ENCODE peak calls at places on chromosomes 4 and X, in six cellular contexts. K is lung, G is Peyer's patch, D is heart right ventricle, Y is fibroblast of the aortic adventitia, R is HFFc6. C is an unnamed sample.

GRCh38 chr4:71732066-71732465 is 51.8 kb downstream of the GC start:
- DNase-seq in D (no peak), Y (no peak), G (no peak), K (no peak), R (peak), C (no peak)

GRCh38 chr4:85408326-85408725 is 66.6 kb upstream of the ARHGAP24 start:
- DNase-seq in Y (no peak), R (no peak), D (no peak), G (no peak), K (no peak), C (no peak)

GRCh38 chr4:149293233-149293632 is 522.4 kb downstream of the IQCM start:
- DNase-seq in Y (peak), D (no peak), K (no peak), G (no peak), R (no peak), C (no peak)

GRCh38 chrX:49171752-49172279 is at the start of gene PLP2:
- DNase-seq in K (peak), G (peak), Y (peak), D (peak), R (peak), C (peak)

GRCh38 chr4:152255437-152255836 is 280.5 kb downstream of the FBXW7 start:
- DNase-seq in G (no peak), Y (no peak), K (no peak), R (no peak), D (no peak), C (peak)

GRCh38 chr4:180664766-180665368 is 1578.3 kb upstream of the TENM3 start:
- DNase-seq in R (peak), D (no peak), Y (peak), G (no peak), K (peak), C (peak)

GRCh38 chr4:94457692-94458106 is 6.0 kb downstream of the PDLIM5 start:
- DNase-seq in K (no peak), G (no peak), Y (no peak), D (no peak), R (no peak), C (peak)

GRCh38 chr4:165715989-165716388 is 157.0 kb upstream of the TLL1 start:
- DNase-seq in Y (peak), G (no peak), K (no peak), D (no peak), R (no peak), C (peak)

GRCh38 chrX:120653000-120653399 is 23.1 kb upstream of the C1GALT1C1 start:
- DNase-seq in D (no peak), K (no peak), G (no peak), Y (no peak), R (no peak), C (peak)

GRCh38 chr4:77153016-77153415 is 4.0 kb upstream of the CCNG2 start:
- DNase-seq in G (no peak), K (no peak), R (no peak), Y (no peak), D (no peak), C (no peak)

GRCh38 chr4:86592553-86593249 is 1.4 kb upstream of the PTPN13 start:
- DNase-seq in Y (peak), K (no peak), G (no peak), D (no peak), R (peak), C (no peak)

GRCh38 chr4:140947507-140947906 is 185.8 kb downstream of the RNF150 start:
- DNase-seq in D (no peak), Y (no peak), R (no peak), K (no peak), G (no peak), C (peak)

GRCh38 chr4:148735432-148736155 is 293.4 kb upstream of the NR3C2 start:
- DNase-seq in R (no peak), Y (no peak), D (no peak), G (no peak), K (no peak), C (no peak)

GRCh38 chr4:171042989-171043524 is 770.1 kb upstream of the GALNTL6 start:
- DNase-seq in G (no peak), K (no peak), Y (no peak), R (no peak), D (no peak), C (no peak)

GRCh38 chr4:72136429-72136828 is 104.6 kb downstream of the NPFFR2 start:
- DNase-seq in Y (no peak), G (no peak), R (no peak), D (no peak), K (no peak), C (no peak)

GRCh38 chr4:7519638-7520373 is 85.1 kb upstream of the PSAPL1 start:
- DNase-seq in D (no peak), R (no peak), G (no peak), K (no peak), Y (no peak), C (no peak)

GRCh38 chrX:18424482-18425198 is 768 bp upstream of the CDKL5 start:
- DNase-seq in K (no peak), R (peak), G (peak), Y (peak), D (no peak), C (no peak)

GRCh38 chr4:109077486-109077885 is 225.0 kb downstream of the COL25A1 start:
- DNase-seq in Y (no peak), R (no peak), G (no peak), D (no peak), K (no peak), C (peak)

GRCh38 chr4:62133977-62134376 is 933.9 kb downstream of the ADGRL3 start:
- DNase-seq in R (no peak), K (no peak), D (no peak), Y (no peak), G (no peak), C (no peak)

GRCh38 chr4:78809295-78809694 is 33.1 kb downstream of the BMP2K start:
- DNase-seq in D (no peak), R (no peak), K (no peak), G (no peak), Y (no peak), C (no peak)

GRCh38 chr4:72314869-72315268 is 254.2 kb downstream of the ADAMTS3 start:
- DNase-seq in R (peak), D (no peak), Y (peak), G (no peak), K (no peak), C (peak)

GRCh38 chrX:50157545-50158125 is 43.2 kb downstream of the AKAP4 start:
- DNase-seq in G (peak), D (no peak), R (no peak), K (no peak), Y (peak), C (peak)

GRCh38 chrX:132622130-132622529 is 133.3 kb upstream of the MBNL3 start:
- DNase-seq in K (no peak), G (no peak), R (no peak), D (no peak), Y (peak), C (peak)

GRCh38 chr4:14568356-14568755 is 433.9 kb upstream of the CPEB2 start:
- DNase-seq in R (no peak), D (no peak), G (no peak), Y (no peak), K (no peak), C (no peak)

GRCh38 chr4:30716158-30716557 is 4.0 kb upstream of the PCDH7 start:
- DNase-seq in Y (peak), R (peak), G (no peak), D (no peak), K (no peak), C (peak)
- TF ChIP-seq CTCF in Y (peak), R (peak), G (no peak), D (no peak), K (no peak), C (peak)

GRCh38 chr4:168673476-168673875 is 176.6 kb downstream of the PALLD start:
- DNase-seq in K (no peak), Y (no peak), R (no peak), G (no peak), D (no peak), C (no peak)

GRCh38 chr4:168677063-168677462 is 180.2 kb downstream of the PALLD start:
- DNase-seq in D (no peak), K (no peak), G (no peak), Y (no peak), R (no peak), C (no peak)

GRCh38 chr4:168677879-168678278 is 181.0 kb downstream of the PALLD start:
- DNase-seq in Y (no peak), R (no peak), G (no peak), K (no peak), D (no peak), C (no peak)

GRCh38 chr4:168674077-168674747 is 177.4 kb downstream of the PALLD start:
- DNase-seq in D (no peak), R (no peak), Y (peak), K (no peak), G (no peak), C (no peak)

DNA sequence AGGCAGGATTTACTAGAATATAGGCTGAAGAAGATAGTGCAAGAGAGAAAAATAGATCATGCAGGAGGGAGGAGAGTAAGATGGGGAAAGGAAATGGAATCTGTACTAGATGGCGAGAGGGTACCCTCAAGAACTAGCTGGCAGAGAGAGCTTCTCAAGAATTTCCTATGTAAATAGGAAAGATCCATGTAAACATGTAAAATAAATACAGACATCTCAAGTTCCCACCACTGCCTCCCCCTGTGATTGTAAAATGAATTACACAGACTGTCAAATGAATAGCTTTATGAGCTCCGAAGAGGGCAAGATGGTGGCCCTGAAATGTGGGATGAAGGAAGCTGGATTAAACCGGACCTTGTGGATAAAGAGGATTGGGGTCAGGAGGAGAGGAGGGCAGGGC is 178.0 kb downstream of the PALLD start:
- DNase-seq in Y (no peak), G (no peak), D (no peak), K (no peak), R (no peak), C (no peak)
- TF ChIP-seq CTCF in Y (no peak), G (no peak), D (no peak), K (no peak), R (no peak), C (no peak)

GRCh38 chr4:6116696-6117285 is 83.6 kb downstream of the JAKMIP1 start:
- DNase-seq in D (no peak), Y (no peak), K (no peak), R (no peak), G (no peak), C (no peak)
- TF ChIP-seq CTCF in D (no peak), Y (no peak), K (no peak), R (no peak), G (no peak), C (no peak)

DNA sequence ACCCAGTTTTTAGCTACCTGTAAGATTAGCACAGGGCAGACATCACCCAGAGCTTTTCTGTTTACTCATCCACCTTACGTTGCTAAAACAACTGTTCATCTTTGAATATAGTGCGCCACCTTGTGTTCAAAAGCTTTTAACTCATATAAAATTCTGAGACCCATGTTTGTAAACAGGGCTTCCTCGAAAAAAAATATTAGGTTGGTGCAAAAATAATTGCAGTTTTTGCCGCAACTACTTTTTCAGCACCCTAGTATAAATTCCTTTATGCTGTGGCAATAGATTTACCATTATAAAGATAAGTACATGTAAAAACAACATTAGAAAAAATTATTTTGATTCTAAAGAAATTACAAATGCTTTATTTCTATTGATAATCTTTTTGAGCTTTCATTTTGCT is 147.9 kb downstream of the LRBA start:
- DNase-seq in Y (peak), R (peak), D (no peak), K (no peak), G (no peak), C (peak)
- TF ChIP-seq CTCF in Y (peak), R (peak), D (peak), K (peak), G (peak), C (peak)

GRCh38 chrX:40651620-40652223 is 4.4 kb upstream of the CXorf38 start:
- DNase-seq in Y (peak), G (peak), D (peak), R (peak), K (peak), C (peak)

GRCh38 chrX:40644175-40644574 is 3.2 kb downstream of the CXorf38 start:
- DNase-seq in D (no peak), R (no peak), Y (peak), K (no peak), G (no peak), C (no peak)

GRCh38 chrX:40644821-40645358 is 2.5 kb downstream of the CXorf38 start:
- DNase-seq in D (peak), R (peak), Y (peak), G (peak), K (peak), C (peak)

GRCh38 chrX:40646489-40647306 is 663 bp downstream of the CXorf38 start:
- DNase-seq in Y (peak), D (peak), G (peak), R (peak), K (peak), C (no peak)

GRCh38 chrX:40647307-40648197 is at the start of gene CXorf38:
- DNase-seq in K (peak), D (peak), Y (peak), R (peak), G (peak), C (peak)
- TF ChIP-seq CTCF in K (no peak), D (no peak), Y (no peak), R (peak), G (no peak), C (no peak)

GRCh38 chr4:25953740-25954139 is 39.7 kb downstream of the SMIM20 start:
- DNase-seq in G (no peak), Y (peak), D (no peak), K (no peak), R (peak), C (peak)
- TF ChIP-seq CTCF in G (no peak), Y (peak), D (no peak), K (no peak), R (no peak), C (no peak)

DNA sequence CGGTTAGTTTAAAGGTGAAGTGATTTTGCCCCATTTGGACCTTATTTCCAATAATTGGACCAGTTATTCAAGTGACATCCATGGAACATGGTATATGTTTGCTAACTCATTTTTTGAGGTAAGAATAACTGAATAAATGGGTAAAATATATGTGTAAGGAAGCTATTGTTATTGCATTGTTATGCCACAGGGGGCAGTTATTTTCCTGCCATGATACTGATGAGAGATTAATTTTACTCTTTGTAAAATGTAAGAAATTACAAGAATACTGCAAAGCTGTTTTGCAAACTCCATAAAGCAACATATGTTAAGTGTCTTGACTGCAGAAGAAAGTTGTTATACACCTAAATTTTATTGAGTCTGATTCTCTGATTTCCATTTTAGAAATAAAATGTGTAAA is 114.0 kb downstream of the IL1RAPL1 start:
- DNase-seq in Y (no peak), R (no peak), D (no peak), G (no peak), K (no peak), C (no peak)
- TF ChIP-seq CTCF in Y (no peak), R (no peak), D (no peak), G (no peak), K (no peak), C (peak)

GRCh38 chr4:37675587-37676290 is 10.4 kb downstream of the RELL1 start:
- DNase-seq in D (no peak), R (no peak), Y (no peak), K (no peak), G (no peak), C (no peak)

GRCh38 chr4:37670249-37670648 is 15.9 kb downstream of the RELL1 start:
- DNase-seq in R (no peak), Y (no peak), G (no peak), D (no peak), K (no peak), C (no peak)

GRCh38 chr4:37674446-37674845 is 11.7 kb downstream of the RELL1 start:
- DNase-seq in D (no peak), Y (no peak), K (no peak), G (no peak), R (no peak), C (no peak)

GRCh38 chr4:37671072-37671471 is 15.1 kb downstream of the RELL1 start:
- DNase-seq in R (no peak), K (no peak), D (no peak), Y (no peak), G (no peak), C (no peak)

GRCh38 chr4:37673523-37674192 is 12.5 kb downstream of the RELL1 start:
- DNase-seq in R (no peak), K (no peak), D (no peak), G (no peak), Y (no peak), C (no peak)
- TF ChIP-seq CTCF in R (no peak), K (no peak), D (no peak), G (no peak), Y (no peak), C (no peak)

GRCh38 chr4:664713-665231 is 9.3 kb downstream of the ATP5ME start:
- DNase-seq in K (no peak), Y (no peak), D (peak), G (no peak), R (no peak), C (no peak)

GRCh38 chr4:663046-663437 is 11.0 kb downstream of the ATP5ME start:
- DNase-seq in D (no peak), R (no peak), G (no peak), K (no peak), Y (no peak), C (no peak)

GRCh38 chr4:665381-665750 is 8.7 kb downstream of the ATP5ME start:
- DNase-seq in D (no peak), Y (no peak), K (no peak), G (no peak), R (no peak), C (no peak)

GRCh38 chr4:661856-662761 is 12.0 kb downstream of the ATP5ME start:
- DNase-seq in Y (no peak), K (no peak), G (no peak), R (no peak), D (no peak), C (no peak)

DNA sequence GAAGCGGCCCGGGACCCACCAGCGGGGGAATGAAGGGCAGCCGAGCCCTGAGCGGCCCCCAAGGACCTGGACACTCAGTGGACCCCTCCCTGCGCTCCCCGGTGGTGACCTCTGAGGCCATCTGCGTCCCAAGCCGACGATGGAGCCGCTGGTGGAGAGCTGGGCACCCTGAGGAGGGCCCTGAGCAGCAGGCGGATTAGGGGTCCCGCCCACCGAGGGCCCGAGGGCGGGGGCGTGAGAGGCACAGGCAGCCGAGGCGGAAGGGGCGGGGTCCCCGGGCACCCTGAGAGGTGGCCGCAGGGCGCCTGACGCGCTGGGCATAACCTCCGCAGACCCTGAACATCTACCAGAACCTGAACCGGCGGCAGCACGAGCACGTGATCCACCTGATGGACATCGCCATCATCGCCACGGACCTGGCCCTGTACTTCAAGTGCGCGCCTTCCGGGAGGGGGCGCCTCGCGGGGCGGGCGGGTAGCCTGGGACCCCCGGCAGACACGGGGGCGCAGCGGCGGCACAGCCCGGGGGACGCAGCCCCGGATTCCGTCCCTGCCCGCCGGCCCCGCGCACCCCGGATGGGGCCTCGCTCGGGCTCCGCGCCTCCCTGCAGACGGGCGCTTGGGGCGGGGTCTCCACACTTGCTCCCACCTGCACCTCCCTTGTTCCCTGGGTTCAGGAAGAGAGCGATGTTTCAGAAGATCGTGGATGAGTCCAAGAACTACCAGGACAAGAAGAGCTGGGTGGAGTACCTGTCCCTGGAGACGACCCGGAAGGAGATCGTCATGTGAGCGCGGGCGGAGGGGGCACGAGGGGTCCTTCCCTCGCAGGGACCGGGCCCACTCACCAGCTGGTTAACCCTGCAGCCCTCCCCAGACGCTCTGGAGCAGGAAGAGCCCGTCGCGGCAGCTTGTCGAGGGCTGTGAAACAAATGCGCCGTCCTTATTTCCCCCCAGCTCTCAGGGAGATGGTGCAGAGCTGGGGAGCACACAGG is 10.3 kb downstream of the ATP5ME start:
- DNase-seq in R (no peak), D (peak), K (peak), G (no peak), Y (no peak), C (no peak)
- TF ChIP-seq CTCF in R (no peak), D (no peak), K (no peak), G (no peak), Y (no peak), C (no peak)